ENCODE peak calls at places on chromosomes 3 and 15, in five cellular contexts. J is renal cortical epithelial cell, D is mesendoderm, C is midbrain, G is breast epithelium. A is an unnamed sample.

GRCh38 chr15:69148465-69148864 is 12.0 kb upstream of the GLCE start:
- DNase-seq in D (no peak), J (no peak), C (no peak), G (no peak), A (no peak)

GRCh38 chr3:12932347-12932746 is 91.0 kb upstream of the RPL32 start:
- DNase-seq in J (no peak), G (no peak), C (no peak), D (no peak), A (no peak)

GRCh38 chr15:78059110-78059839 is 18.2 kb downstream of the TBC1D2B start:
- DNase-seq in G (no peak), D (no peak), C (no peak), J (no peak), A (peak; percentile 72)

GRCh38 chr15:52728899-52729298 is 49.7 kb upstream of the ATOSA start:
- DNase-seq in D (no peak), J (peak; percentile 84), C (no peak), G (no peak), A (no peak)

GRCh38 chr3:121970047-121970446 is 52.0 kb downstream of the ILDR1 start:
- DNase-seq in G (no peak), D (no peak), J (peak; percentile 60), C (no peak), A (no peak)

GRCh38 chr3:69460034-69460433 is 74.1 kb upstream of the FRMD4B start:
- DNase-seq in C (peak; percentile 43), G (no peak), J (no peak), D (peak; percentile 13), A (no peak)

GRCh38 chr3:1190576-1190975 is 97.8 kb downstream of the CNTN6 start:
- DNase-seq in D (no peak), G (no peak), C (no peak), J (peak; percentile 83), A (no peak)

GRCh38 chr15:70091649-70092461 is 5.9 kb downstream of the TLE3 start:
- DNase-seq in D (peak; percentile 87), J (peak; percentile 91), C (peak; percentile 13), G (no peak), A (no peak)

GRCh38 chr15:100230784-100231183 is 111.0 kb downstream of the ADAMTS17 start:
- DNase-seq in C (no peak), J (no peak), D (no peak), G (no peak), A (no peak)

GRCh38 chr15:52060511-52060910 is 41.5 kb downstream of the MAPK6 start:
- DNase-seq in J (no peak), C (no peak), G (no peak), D (no peak), A (no peak)

GRCh38 chr15:33309602-33310276 is 1.0 kb upstream of the RYR3 start:
- DNase-seq in G (no peak), J (peak; percentile 47), C (peak; percentile 45), D (peak; percentile 97), A (no peak)

GRCh38 chr15:61062268-61062667 is 166.8 kb downstream of the RORA start:
- DNase-seq in C (no peak), G (no peak), D (no peak), J (no peak), A (no peak)